ENCODE peak calls at places on chromosomes 12 and 14, in six cellular contexts. I is EL; C is NCI-H748 treated with DMSO at 0.1 percent for 48 hours; X is CD8-positive, alpha-beta memory T cell; W is HTR-8/SVneo; Y is stimulated activated CD8-positive, alpha-beta memory T cell treated with anti-CD3 and anti-CD28 coated beads, Interleukin-12 subunit alpha, Interleukin-12 subunit beta, amount 100 ng/mL, for 1 hour. F is an unnamed sample.

GRCh38 chr12:67669925-67670631 is 21.5 kb downstream of the DYRK2 start:
- DNase-seq in I (peak), C (no peak), X (no peak), W (no peak), Y (no peak), F (no peak)

GRCh38 chr12:117032593-117033381 is 66.4 kb downstream of the TESC start:
- DNase-seq in I (no peak), C (peak), X (no peak), W (no peak), Y (no peak), F (no peak)

GRCh38 chr14:36818794-36819384 is 157.2 kb downstream of the PAX9 start:
- DNase-seq in I (peak), C (no peak), X (no peak), W (peak), Y (no peak), F (no peak)

GRCh38 chr12:51269174-51270066 is 795 bp downstream of the SMAGP start:
- DNase-seq in I (peak), C (no peak), X (peak), W (peak), Y (peak), F (peak)

GRCh38 chr14:42174357-42174756 is 567.7 kb downstream of the LRFN5 start:
- DNase-seq in I (no peak), C (peak), X (no peak), W (no peak), Y (no peak), F (no peak)

GRCh38 chr12:32548691-32549412 is 130.2 kb upstream of the DNM1L start:
- DNase-seq in I (peak), C (no peak), X (no peak), W (no peak), Y (no peak), F (no peak)

GRCh38 chr14:66008631-66009030 is 477.5 kb upstream of the CCDC196 start:
- DNase-seq in I (no peak), C (no peak), X (no peak), W (no peak), Y (no peak), F (no peak)

GRCh38 chr12:12048714-12049113 is 22.0 kb upstream of the BCL2L14 start:
- DNase-seq in I (no peak), C (no peak), X (no peak), W (no peak), Y (no peak), F (no peak)

GRCh38 chr14:99309220-99309766 is 37.3 kb upstream of the BCL11B start:
- DNase-seq in I (no peak), C (no peak), X (no peak), W (no peak), Y (no peak), F (no peak)

GRCh38 chr14:91230363-91231035 is 14.0 kb downstream of the GPR68 start:
- DNase-seq in I (peak), C (no peak), X (no peak), W (no peak), Y (no peak), F (peak)

GRCh38 chr12:130800312-130800711 is 38.7 kb downstream of the STX2 start:
- DNase-seq in I (no peak), C (no peak), X (no peak), W (no peak), Y (no peak), F (no peak)

GRCh38 chr12:89481218-89481914 is 43.2 kb downstream of the GALNT4 start:
- DNase-seq in I (no peak), C (no peak), X (no peak), W (no peak), Y (no peak), F (no peak)

GRCh38 chr12:97396989-97397388 is 65.6 kb upstream of the RMST start:
- DNase-seq in I (no peak), C (no peak), X (no peak), W (no peak), Y (no peak), F (no peak)

GRCh38 chr12:46517579-46517962 is 145.0 kb upstream of the SLC38A2 start:
- DNase-seq in I (no peak), C (no peak), X (no peak), W (no peak), Y (no peak), F (no peak)

GRCh38 chr12:12480074-12480473 is 82.6 kb downstream of the DUSP16 start:
- DNase-seq in I (no peak), C (no peak), X (no peak), W (no peak), Y (no peak), F (no peak)

GRCh38 chr12:55797068-55797467 is 20.5 kb downstream of the SARNP start:
- DNase-seq in I (peak), C (no peak), X (no peak), W (peak), Y (no peak), F (peak)

GRCh38 chr14:90416649-90417237 is 19.9 kb downstream of the CALM1 start:
- DNase-seq in I (no peak), C (no peak), X (no peak), W (no peak), Y (no peak), F (no peak)

GRCh38 chr14:105485720-105486332 is 860 bp upstream of the CRIP1 start:
- DNase-seq in I (no peak), C (no peak), X (peak), W (no peak), Y (no peak), F (peak)

GRCh38 chr12:107593713-107594381 is 91.8 kb upstream of the PWP1 start:
- DNase-seq in I (peak), C (no peak), X (no peak), W (no peak), Y (no peak), F (no peak)

GRCh38 chr14:77654001-77654431 is 37.6 kb upstream of the SPTLC2 start:
- DNase-seq in I (no peak), C (no peak), X (no peak), W (no peak), Y (no peak), F (no peak)

GRCh38 chr14:102907980-102908730 is 14.3 kb upstream of the AMN start:
- DNase-seq in I (no peak), C (no peak), X (no peak), W (no peak), Y (no peak), F (no peak)

GRCh38 chr14:104876251-104876699 is 11.2 kb downstream of the CEP170B start:
- DNase-seq in I (peak), C (no peak), X (peak), W (no peak), Y (no peak), F (no peak)

GRCh38 chr14:45610303-45610702 is 357.3 kb upstream of the MIS18BP1 start:
- DNase-seq in I (peak), C (peak), X (no peak), W (no peak), Y (no peak), F (no peak)

GRCh38 chr12:49621651-49622500 is 1.5 kb upstream of the PRPF40B start:
- DNase-seq in I (peak), C (no peak), X (no peak), W (no peak), Y (no peak), F (no peak)

GRCh38 chr12:47739959-47740358 is 14.7 kb upstream of the ENDOU start:
- DNase-seq in I (no peak), C (no peak), X (no peak), W (no peak), Y (no peak), F (no peak)

GRCh38 chr12:131928080-131928764 is 854 bp upstream of the PUS1 start:
- DNase-seq in I (peak), C (no peak), X (no peak), W (no peak), Y (no peak), F (no peak)

GRCh38 chr12:55072093-55072492 is 52.3 kb downstream of the NEUROD4 start:
- DNase-seq in I (no peak), C (no peak), X (peak), W (no peak), Y (peak), F (no peak)

GRCh38 chr14:85531141-85531593 is 1.2 kb downstream of the FLRT2 start:
- DNase-seq in I (peak), C (peak), X (no peak), W (peak), Y (no peak), F (no peak)

GRCh38 chr14:55754871-55755270 is 174.9 kb downstream of the KTN1 start:
- DNase-seq in I (no peak), C (no peak), X (no peak), W (no peak), Y (no peak), F (no peak)

GRCh38 chr14:92552066-92552465 is 38.5 kb downstream of the RIN3 start:
- DNase-seq in I (no peak), C (no peak), X (no peak), W (no peak), Y (no peak), F (no peak)

GRCh38 chr14:85634205-85634604 is 104.3 kb downstream of the FLRT2 start:
- DNase-seq in I (peak), C (no peak), X (no peak), W (no peak), Y (no peak), F (no peak)

GRCh38 chr12:28537474-28537873 is 347.2 kb downstream of the CCDC91 start:
- DNase-seq in I (no peak), C (no peak), X (no peak), W (no peak), Y (no peak), F (no peak)

GRCh38 chr14:24690492-24690891 is 56.5 kb upstream of the GZMB start:
- DNase-seq in I (no peak), C (no peak), X (no peak), W (no peak), Y (no peak), F (no peak)

GRCh38 chr12:132483612-132484011 is 6.3 kb upstream of the FBRSL1 start:
- DNase-seq in I (no peak), C (no peak), X (no peak), W (no peak), Y (no peak), F (no peak)

GRCh38 chr14:55381561-55381960 is 30.1 kb downstream of the ATG14 start:
- DNase-seq in I (no peak), C (no peak), X (no peak), W (no peak), Y (no peak), F (no peak)

GRCh38 chr12:89880695-89881350 is 172.2 kb upstream of the ATP2B1 start:
- DNase-seq in I (no peak), C (no peak), X (peak), W (no peak), Y (peak), F (no peak)